ENCODE peak calls at places on chromosomes 7 and 10, in four cellular contexts. R is WTC11, Y is K562, A is HepG2. J is an unnamed sample.

GRCh38 chr10:21363753-21364104 is 161.8 kb downstream of the SKIDA1 start:
- DNase-seq in A (no peak), R (no peak), Y (no peak), J (no peak)

GRCh38 chr10:109679478-109679877 is 243.8 kb downstream of the XPNPEP1 start:
- DNase-seq in A (no peak), Y (no peak), R (no peak), J (no peak)

GRCh38 chr7:35725280-35725680 is 30.3 kb upstream of the HERPUD2 start:
- DNase-seq in A (peak; percentile 30), R (no peak), Y (no peak), J (no peak)

GRCh38 chr10:68665841-68666240 is 55.2 kb upstream of the CCAR1 start:
- DNase-seq in A (no peak), R (no peak), Y (no peak), J (no peak)

GRCh38 chr10:89465196-89465595 is 50.8 kb downstream of the IFIT5 start:
- DNase-seq in A (no peak), Y (no peak), R (no peak), J (no peak)

GRCh38 chr10:133169173-133169947 is 9.3 kb downstream of the KNDC1 start:
- DNase-seq in A (no peak), Y (no peak), R (no peak), J (no peak)

GRCh38 chr7:15309891-15310290 is 251.9 kb downstream of the AGMO start:
- DNase-seq in A (no peak), Y (no peak), R (no peak), J (no peak)

GRCh38 chr7:155490697-155491628 is 33.0 kb downstream of the EN2 start:
- DNase-seq in Y (no peak), R (peak; percentile 81), A (no peak), J (no peak)

GRCh38 chr10:91389636-91390512 is 20.3 kb upstream of the HECTD2 start:
- DNase-seq in R (no peak), Y (peak; percentile 27), A (peak; percentile 54), J (peak; percentile 26)

GRCh38 chr10:25101466-25101865 is 73.3 kb upstream of the GPR158 start:
- DNase-seq in R (no peak), Y (no peak), A (no peak), J (no peak)

GRCh38 chr10:30186371-30186875 is 127.0 kb upstream of the JCAD start:
- DNase-seq in A (peak; percentile 64), Y (no peak), R (no peak), J (no peak)

GRCh38 chr10:45000138-45000763 is 472 bp upstream of the ZNF22 start:
- DNase-seq in Y (no peak), R (no peak), A (no peak), J (no peak)

GRCh38 chr7:127885843-127886242 is 145.4 kb downstream of the LRRC4 start:
- DNase-seq in Y (peak; percentile 54), A (no peak), R (no peak), J (no peak)

GRCh38 chr7:155806096-155806871 is 6.0 kb downstream of the SHH start:
- DNase-seq in Y (no peak), A (no peak), R (no peak), J (no peak)

GRCh38 chr7:64774204-64774842 is 19.9 kb upstream of the ZNF138 start:
- DNase-seq in R (no peak), Y (no peak), A (no peak), J (no peak)

GRCh38 chr10:70714961-70715360 is 42.7 kb downstream of the ADAMTS14 start:
- DNase-seq in A (no peak), Y (no peak), R (no peak), J (no peak)

GRCh38 chr7:376306-376969 is 86.5 kb downstream of the FOXL3 start:
- DNase-seq in A (no peak), Y (no peak), R (peak; percentile 12), J (no peak)

GRCh38 chr7:25886387-25887240 is 265.4 kb upstream of the NFE2L3 start:
- DNase-seq in Y (no peak), R (no peak), A (no peak), J (no peak)

GRCh38 chr7:43649755-43650274 is 66.9 kb downstream of the STK17A start:
- DNase-seq in A (no peak), R (no peak), Y (no peak), J (no peak)

GRCh38 chr10:123862421-123863188 is 29.0 kb downstream of the CPXM2 start:
- DNase-seq in Y (no peak), A (no peak), R (no peak), J (no peak)

DNA sequence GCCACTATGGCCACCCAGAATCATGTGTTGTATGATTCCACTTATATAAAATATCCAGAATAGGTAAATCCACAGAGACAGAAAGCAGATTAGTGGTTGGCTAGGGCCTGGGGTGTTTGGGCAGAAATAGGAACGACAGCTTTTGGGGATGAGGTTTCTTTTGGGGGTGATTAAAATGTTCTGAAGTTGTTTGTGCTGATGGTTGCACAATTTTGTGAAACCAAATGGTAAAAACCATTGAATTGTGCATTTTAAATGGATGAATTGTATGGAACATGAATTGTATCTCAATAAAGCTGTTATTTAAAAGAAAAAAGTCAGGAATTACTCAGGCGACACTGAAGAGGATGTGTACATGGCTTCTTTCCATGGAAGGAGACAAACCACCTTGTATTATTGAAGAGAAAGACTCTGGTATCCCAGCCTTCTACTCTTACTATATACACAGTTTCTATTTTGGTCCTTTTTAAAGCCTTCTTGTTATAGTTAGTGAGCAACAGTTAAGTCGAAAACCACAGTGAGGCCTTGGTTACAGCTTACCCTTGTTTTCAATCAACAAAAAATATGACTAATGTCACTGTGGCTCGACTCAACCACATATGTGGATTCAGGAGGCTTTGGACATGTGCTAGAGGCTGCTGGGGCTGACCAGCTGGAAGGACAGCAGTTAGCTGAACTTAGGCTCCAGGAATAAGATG is 57.1 kb upstream of the KMT2E start:
- DNase-seq in Y (no peak), A (no peak), R (no peak), J (no peak)
- TF ChIP-seq ELF4 in Y (no peak), A (no peak), R (no peak), J (no peak)

GRCh38 chr10:5073659-5074058 is 20.6 kb upstream of the AKR1C3 start:
- DNase-seq in Y (no peak), A (no peak), R (no peak), J (no peak)

GRCh38 chr10:5070648-5071410 is 23.4 kb upstream of the AKR1C3 start:
- DNase-seq in A (peak; percentile 92), Y (no peak), R (no peak), J (no peak)

GRCh38 chr10:5068274-5069017 is 25.8 kb upstream of the AKR1C3 start:
- DNase-seq in R (no peak), Y (no peak), A (no peak), J (no peak)

GRCh38 chr10:5076615-5077014 is 17.6 kb upstream of the AKR1C3 start:
- DNase-seq in Y (no peak), R (no peak), A (no peak), J (no peak)

DNA sequence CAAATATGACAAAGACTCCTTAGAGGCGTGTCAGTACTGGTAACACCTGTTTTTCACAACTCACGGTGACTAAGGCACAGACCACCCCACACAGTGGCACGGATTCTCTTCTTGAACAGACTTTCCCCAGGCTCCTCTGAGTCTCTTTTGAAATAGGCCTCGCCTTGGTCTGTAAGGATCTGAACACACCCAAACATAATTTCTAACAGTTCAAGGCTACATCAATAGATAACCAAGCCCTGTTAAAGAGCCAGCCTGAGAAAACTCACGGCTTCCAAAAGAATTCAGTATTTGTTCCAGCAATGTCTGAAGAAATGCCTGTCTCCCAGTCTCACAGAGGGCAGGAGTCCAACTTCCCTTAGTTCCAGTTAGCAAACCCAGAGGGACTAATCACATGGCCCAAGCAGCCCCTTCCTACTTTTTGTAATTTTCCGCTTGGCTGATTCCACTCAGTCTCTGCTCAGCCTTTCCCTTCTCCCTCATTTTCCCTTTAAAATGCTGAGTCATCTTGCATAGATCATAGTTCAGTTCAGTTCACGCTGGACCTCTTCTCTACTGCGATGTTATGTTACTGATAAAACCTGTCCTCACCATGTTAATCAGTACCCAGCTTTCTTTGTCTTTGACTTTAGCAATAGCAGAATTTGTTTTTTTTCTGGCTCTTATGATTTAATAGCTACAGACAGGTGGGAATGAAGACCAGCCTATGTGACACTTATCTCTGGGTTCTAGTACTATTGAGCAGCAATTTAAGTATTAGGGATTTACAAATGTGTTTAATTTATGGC is 22.6 kb upstream of the AKR1C3 start:
- DNase-seq in R (no peak), A (peak; percentile 100), Y (peak; percentile 57), J (no peak)
- TF ChIP-seq SP1 in R (no peak), A (no peak), Y (no peak), J (no peak)

GRCh38 chr10:121033371-121033770 is 182.2 kb downstream of the WDR11 start:
- DNase-seq in Y (no peak), A (no peak), R (no peak), J (no peak)
- TF ChIP-seq ELF4 in Y (no peak), A (no peak), R (no peak), J (no peak)

GRCh38 chr7:146956853-146957252 is 840.3 kb downstream of the CNTNAP2 start:
- DNase-seq in R (no peak), A (no peak), Y (no peak), J (no peak)
- TF ChIP-seq SP1 in R (no peak), A (no peak), Y (no peak), J (no peak)

GRCh38 chr10:74187237-74187636 is 36.2 kb downstream of the ADK start:
- DNase-seq in Y (no peak), A (no peak), R (no peak), J (no peak)

GRCh38 chr10:74186678-74187077 is 35.7 kb downstream of the ADK start:
- DNase-seq in A (no peak), R (no peak), Y (no peak), J (no peak)

GRCh38 chr10:74194545-74194944 is 43.5 kb downstream of the ADK start:
- DNase-seq in A (no peak), Y (no peak), R (no peak), J (no peak)

GRCh38 chr10:74189999-74190421 is 39.0 kb downstream of the ADK start:
- DNase-seq in R (no peak), A (peak; percentile 69), Y (no peak), J (no peak)

GRCh38 chr10:74190494-74190893 is 39.5 kb downstream of the ADK start:
- DNase-seq in A (no peak), Y (no peak), R (no peak), J (no peak)
- TF ChIP-seq ELF4 in A (no peak), Y (no peak), R (no peak), J (no peak)

J was measured in HEK293T.